ENCODE peak calls at places on chromosomes 3 and 15, in five cellular contexts. E is AG09309, W is putamen, R is mucosa of gallbladder, A is EL. I is an unnamed sample.

GRCh38 chr3:23762214-23763039 is 43.3 kb upstream of the UBE2E1 start:
- DNase-seq in E (no peak), W (no peak), R (no peak), A (no peak), I (peak)

GRCh38 chr3:194383276-194383940 is 13.9 kb upstream of the LRRC15 start:
- DNase-seq in E (no peak), W (no peak), R (no peak), A (no peak), I (no peak)

GRCh38 chr3:40901298-40901697 is 298.0 kb upstream of the CTNNB1 start:
- DNase-seq in E (no peak), W (no peak), R (no peak), A (no peak), I (no peak)

GRCh38 chr15:39979606-39980005 is 45.7 kb downstream of the EIF2AK4 start:
- DNase-seq in E (no peak), W (no peak), R (no peak), A (no peak), I (no peak)

GRCh38 chr15:92883643-92884458 is 16.3 kb upstream of the CHD2 start:
- DNase-seq in E (no peak), W (no peak), R (no peak), A (no peak), I (no peak)

GRCh38 chr15:25372298-25372697 is 66.5 kb downstream of the UBE3A start:
- DNase-seq in E (no peak), W (no peak), R (no peak), A (peak), I (no peak)

GRCh38 chr3:44114142-44114541 is 127.5 kb upstream of the TOPAZ1 start:
- DNase-seq in E (no peak), W (no peak), R (peak), A (no peak), I (no peak)

GRCh38 chr3:16423298-16423697 is 90.2 kb downstream of the RFTN1 start:
- DNase-seq in E (no peak), W (no peak), R (no peak), A (no peak), I (no peak)

I was measured in GM12864.